ENCODE peak calls at places on chromosomes 12 and 14, in seven cellular contexts. M is tibial artery, G is endothelial cell, H is B cell, B is Calu3, K is HepG2, J is foreskin fibroblast. D is an unnamed sample.

GRCh38 chr12:13851828-13852227 is 129.6 kb downstream of the GRIN2B start:
- DNase-seq in J (no peak), G (no peak), H (no peak), M (no peak), K (no peak), B (no peak), D (no peak)

GRCh38 chr12:52151859-52152783 is 39.7 kb downstream of the KRT80 start:
- DNase-seq in B (peak), K (no peak), M (peak), J (peak), G (peak), H (peak), D (peak)

GRCh38 chr14:89447182-89447970 is 30.3 kb upstream of the FOXN3 start:
- DNase-seq in K (no peak), J (no peak), B (no peak), G (no peak), M (no peak), H (no peak), D (no peak)

GRCh38 chr14:75389679-75390078 is 38.1 kb upstream of the JDP2 start:
- DNase-seq in B (no peak), H (no peak), K (no peak), J (peak), M (no peak), G (no peak), D (no peak)

GRCh38 chr12:7837366-7837765 is 35.3 kb downstream of the SLC2A14 start:
- DNase-seq in J (no peak), B (no peak), H (no peak), G (no peak), K (no peak), M (no peak), D (no peak)

GRCh38 chr12:49956663-49957569 is 4.8 kb upstream of the AQP5 start:
- DNase-seq in J (no peak), K (no peak), B (no peak), H (no peak), M (no peak), G (no peak), D (no peak)

GRCh38 chr12:127509066-127509778 is 757.7 kb upstream of the TMEM132C start:
- DNase-seq in B (no peak), K (no peak), M (no peak), J (peak), G (no peak), H (no peak), D (no peak)

GRCh38 chr14:51776102-51776894 is 84.1 kb upstream of the GNG2 start:
- DNase-seq in J (peak), K (peak), G (peak), H (peak), M (peak), B (peak), D (peak)

GRCh38 chr14:104264495-104265265 is 126.3 kb downstream of the KIF26A start:
- DNase-seq in G (no peak), B (no peak), M (no peak), H (no peak), K (no peak), J (no peak), D (no peak)

GRCh38 chr12:89662623-89663022 is 46.0 kb downstream of the ATP2B1 start:
- DNase-seq in G (no peak), K (no peak), B (no peak), H (no peak), M (no peak), J (no peak), D (no peak)

GRCh38 chr12:7460375-7461259 is 16.7 kb upstream of the CD163L1 start:
- DNase-seq in G (peak), B (peak), M (peak), K (peak), J (peak), H (no peak), D (peak)

GRCh38 chr12:124445826-124446225 is 121.6 kb downstream of the NCOR2 start:
- DNase-seq in B (no peak), H (no peak), M (no peak), J (no peak), G (no peak), K (no peak), D (no peak)

GRCh38 chr12:6834873-6835272 is 5.9 kb upstream of the GNB3 start:
- DNase-seq in B (no peak), G (no peak), H (no peak), J (no peak), K (no peak), M (no peak), D (no peak)

GRCh38 chr12:97026901-97027300 is 119.8 kb downstream of the NEDD1 start:
- DNase-seq in K (no peak), G (no peak), M (no peak), J (no peak), B (no peak), H (no peak), D (no peak)

GRCh38 chr14:53955671-53956426 is 776 bp downstream of the BMP4 start:
- DNase-seq in G (peak), B (peak), K (peak), H (no peak), M (peak), J (peak), D (no peak)

GRCh38 chr14:77543637-77544334 is 45.2 kb upstream of the ISM2 start:
- DNase-seq in H (no peak), K (no peak), G (no peak), B (no peak), M (no peak), J (no peak), D (no peak)
- TF ChIP-seq CTCF in H (no peak), K (no peak), G (no peak), B (no peak), M (no peak), J (no peak), D (no peak)

GRCh38 chr12:77932216-77932615 is 101.5 kb downstream of the NAV3 start:
- DNase-seq in B (no peak), K (no peak), H (no peak), J (no peak), G (no peak), M (no peak), D (no peak)
- TF ChIP-seq CTCF in B (no peak), K (no peak), H (no peak), J (no peak), G (no peak), M (no peak), D (no peak)

GRCh38 chr12:1605129-1606020 is 11.0 kb upstream of the FBXL14 start:
- DNase-seq in K (peak), G (peak), B (peak), H (peak), J (peak), M (peak), D (peak)
- TF ChIP-seq CTCF in K (peak), G (peak), B (peak), H (peak), J (peak), M (peak), D (peak)

GRCh38 chr12:57487055-57487596 is 742 bp upstream of the MARS1 start:
- DNase-seq in H (no peak), M (no peak), K (no peak), G (no peak), B (no peak), J (no peak), D (no peak)

GRCh38 chr12:57485695-57486094 is 2.2 kb upstream of the MARS1 start:
- DNase-seq in J (no peak), G (no peak), M (no peak), B (no peak), H (no peak), K (no peak), D (no peak)

GRCh38 chr12:57489157-57489641 is 1.3 kb downstream of the MARS1 start:
- DNase-seq in M (no peak), B (no peak), K (no peak), G (no peak), H (no peak), J (no peak), D (no peak)

GRCh38 chr12:57488397-57489156 is 709 bp downstream of the MARS1 start:
- DNase-seq in G (no peak), J (no peak), H (no peak), B (no peak), K (no peak), M (no peak), D (no peak)

DNA sequence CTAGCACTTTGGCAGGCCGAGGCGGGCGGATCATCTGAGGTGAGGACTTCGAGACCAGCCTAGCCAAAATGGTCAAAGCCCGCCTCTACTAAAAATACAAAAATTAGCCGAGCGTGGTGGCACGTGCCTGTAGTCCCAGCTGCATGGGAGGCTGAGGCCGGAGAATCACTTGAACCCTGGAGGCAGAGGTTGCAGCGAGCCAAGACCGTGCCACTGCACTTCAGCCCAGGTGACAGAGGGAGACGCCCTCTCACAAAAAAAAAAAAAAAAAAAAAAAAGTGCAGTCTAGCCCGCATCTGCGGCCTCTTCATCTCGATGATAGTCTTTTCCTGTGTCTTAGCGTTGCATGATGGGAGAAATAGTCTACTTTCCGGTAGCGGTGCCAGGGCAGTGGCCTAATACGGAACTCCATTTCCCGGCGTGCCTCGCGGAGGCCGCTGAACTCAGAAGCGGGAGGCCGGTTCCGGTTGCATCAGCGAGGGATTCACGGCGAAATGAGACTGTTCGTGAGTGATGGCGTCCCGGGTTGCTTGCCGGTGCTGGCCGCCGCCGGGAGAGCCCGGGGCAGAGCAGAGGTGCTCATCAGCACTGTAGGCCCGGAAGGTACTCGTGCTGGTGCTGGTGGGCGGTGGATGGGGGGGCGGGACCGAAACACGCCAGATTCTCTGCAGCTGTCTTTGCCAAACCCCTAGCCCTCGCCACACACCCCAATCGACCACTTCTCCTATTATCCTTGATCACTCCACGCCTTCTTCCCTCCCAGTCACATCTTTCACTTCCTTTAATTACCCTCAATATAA is at the start of gene MARS1:
- DNase-seq in M (peak), H (peak), G (peak), B (peak), K (peak), J (peak), D (peak)
- TF ChIP-seq CTCF in M (no peak), H (no peak), G (no peak), B (no peak), K (peak), J (no peak), D (no peak)

D was measured in GM10248.